ENCODE peak calls at places on chromosome 14, in four cellular contexts. A, Q, N and S are unnamed samples.

GRCh38 chr14:95547626-95548327 is 12.9 kb downstream of the GLRX5 start:
- DNase-seq in A (no peak), Q (no peak), N (peak), S (no peak)

GRCh38 chr14:76550534-76550933 is 174.6 kb downstream of the ESRRB start:
- DNase-seq in A (no peak), Q (no peak), N (no peak), S (no peak)

GRCh38 chr14:45133683-45134050 is 614 bp downstream of the FKBP3 start:
- DNase-seq in A (no peak), Q (no peak), N (peak), S (no peak)

GRCh38 chr14:46691819-46692218 is 40.2 kb upstream of the RPL10L start:
- DNase-seq in A (no peak), Q (no peak), N (no peak), S (no peak)

GRCh38 chr14:52922059-52922458 is 28.8 kb downstream of the FERMT2 start:
- DNase-seq in A (no peak), Q (no peak), N (no peak), S (no peak)

GRCh38 chr14:69685716-69686115 is 74.3 kb downstream of the SUSD6 start:
- DNase-seq in A (peak), Q (no peak), N (peak), S (peak)

GRCh38 chr14:23882884-23883283 is 70.7 kb upstream of the DHRS4 start:
- DNase-seq in A (no peak), Q (no peak), N (no peak), S (no peak)

GRCh38 chr14:76812093-76812421 is 625 bp downstream of the ANGEL1 start:
- DNase-seq in A (no peak), Q (no peak), N (no peak), S (no peak)

GRCh38 chr14:105151131-105151837 is 17.3 kb downstream of the JAG2 start:
- DNase-seq in A (no peak), Q (no peak), N (no peak), S (no peak)

GRCh38 chr14:71165121-71165574 is 257.9 kb downstream of the PCNX1 start:
- DNase-seq in A (no peak), Q (no peak), N (no peak), S (no peak)

GRCh38 chr14:70619708-70620107 is 19.3 kb upstream of the MED6 start:
- DNase-seq in A (no peak), Q (no peak), N (no peak), S (no peak)

GRCh38 chr14:105348945-105349699 is 34.6 kb downstream of the PACS2 start:
- DNase-seq in A (no peak), Q (no peak), N (no peak), S (no peak)

GRCh38 chr14:104926619-104927431 is 2.1 kb downstream of the PLD4 start:
- DNase-seq in A (no peak), Q (no peak), N (no peak), S (no peak)

GRCh38 chr14:47822326-47822725 is 146.9 kb upstream of the MDGA2 start:
- DNase-seq in A (no peak), Q (no peak), N (no peak), S (no peak)

GRCh38 chr14:74299061-74299545 is 3.6 kb downstream of the ABCD4 start:
- DNase-seq in A (peak), Q (peak), N (no peak), S (no peak)

GRCh38 chr14:72061718-72062117 is 129.5 kb downstream of the RGS6 start:
- DNase-seq in A (no peak), Q (no peak), N (no peak), S (no peak)

DNA sequence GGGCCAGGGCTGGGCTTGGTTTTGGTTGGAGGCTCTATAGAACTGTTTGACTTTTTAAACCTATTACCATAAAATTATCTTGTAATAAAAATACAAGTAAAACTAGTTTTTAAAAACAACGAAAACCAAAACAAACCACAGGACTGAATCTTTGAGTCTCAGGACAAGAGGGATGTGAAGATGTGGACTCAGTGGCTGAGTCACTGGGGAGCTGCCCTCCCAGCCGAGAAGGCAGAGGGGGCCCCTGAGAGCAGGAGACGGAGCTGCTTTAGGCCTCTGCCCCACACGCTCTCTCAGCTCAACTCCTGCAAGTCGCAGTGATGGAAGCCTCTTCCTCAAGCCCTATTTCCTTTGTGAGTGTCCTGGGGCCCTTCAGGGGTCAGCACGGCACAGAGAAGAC is 59.0 kb downstream of the CDC42BPB start:
- DNase-seq in A (no peak), Q (no peak), N (peak), S (no peak)
- TF ChIP-seq CTCF in A (no peak), Q (no peak), N (no peak), S (no peak)

GRCh38 chr14:36519431-36520321 is at the start of gene NKX2-1:
- DNase-seq in A (no peak), Q (no peak), N (no peak), S (no peak)
- H3K4me3 ChIP-seq in A (no peak), Q (no peak), N (no peak), S (peak)

DNA sequence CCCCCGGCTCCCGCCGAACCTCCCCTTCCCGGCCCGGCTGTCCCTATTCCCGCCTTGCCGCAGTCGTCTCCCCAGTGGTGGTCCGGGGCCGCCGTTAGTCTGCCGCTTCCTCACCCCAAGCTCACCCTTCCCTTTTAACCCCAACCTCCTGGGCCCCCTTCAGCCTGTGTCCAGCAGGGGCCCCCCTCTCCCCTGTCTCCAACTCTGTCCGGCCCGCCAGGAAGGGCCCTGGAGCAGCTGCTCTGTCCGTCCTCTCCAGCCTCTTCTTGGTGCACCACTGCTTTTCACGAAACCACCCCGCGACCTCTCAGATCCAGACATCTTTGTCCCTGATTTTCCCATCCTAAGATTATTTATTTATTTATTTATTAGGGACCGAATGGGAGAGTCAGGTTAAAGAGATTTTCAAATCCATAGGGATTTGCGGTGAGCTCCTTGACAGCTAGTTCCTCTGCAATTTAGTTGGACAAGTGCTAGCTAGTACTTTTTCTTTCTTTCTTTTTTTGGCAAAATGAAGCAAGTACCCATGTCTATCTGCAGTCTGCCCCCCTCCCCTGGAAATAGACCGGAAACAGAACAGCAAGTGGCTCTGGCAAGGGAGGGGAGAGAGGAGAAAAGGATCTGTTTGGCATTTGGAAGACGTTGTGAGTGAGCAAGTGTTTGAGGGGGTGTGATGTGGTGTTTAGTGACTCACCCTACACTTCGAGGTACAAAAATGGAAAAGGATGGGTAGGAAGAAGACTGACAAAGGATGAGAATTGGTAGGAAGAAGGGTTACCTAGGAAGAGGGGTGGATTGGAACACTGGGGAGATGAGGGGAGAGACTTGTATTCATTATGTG is 632 bp downstream of the UBR7 start:
- DNase-seq in A (no peak), Q (peak), N (peak), S (peak)
- TF ChIP-seq CTCF in A (peak), Q (peak), N (peak), S (no peak)

GRCh38 chr14:49980027-49980426 is 87.1 kb downstream of the ARF6 start:
- DNase-seq in A (no peak), Q (no peak), N (no peak), S (no peak)

GRCh38 chr14:49984419-49984818 is 91.5 kb downstream of the ARF6 start:
- DNase-seq in A (no peak), Q (no peak), N (peak), S (no peak)

GRCh38 chr14:49982082-49982481 is 89.2 kb downstream of the ARF6 start:
- DNase-seq in A (no peak), Q (no peak), N (no peak), S (no peak)

GRCh38 chr14:49986344-49987014 is 93.6 kb downstream of the ARF6 start:
- DNase-seq in A (no peak), Q (no peak), N (no peak), S (no peak)

DNA sequence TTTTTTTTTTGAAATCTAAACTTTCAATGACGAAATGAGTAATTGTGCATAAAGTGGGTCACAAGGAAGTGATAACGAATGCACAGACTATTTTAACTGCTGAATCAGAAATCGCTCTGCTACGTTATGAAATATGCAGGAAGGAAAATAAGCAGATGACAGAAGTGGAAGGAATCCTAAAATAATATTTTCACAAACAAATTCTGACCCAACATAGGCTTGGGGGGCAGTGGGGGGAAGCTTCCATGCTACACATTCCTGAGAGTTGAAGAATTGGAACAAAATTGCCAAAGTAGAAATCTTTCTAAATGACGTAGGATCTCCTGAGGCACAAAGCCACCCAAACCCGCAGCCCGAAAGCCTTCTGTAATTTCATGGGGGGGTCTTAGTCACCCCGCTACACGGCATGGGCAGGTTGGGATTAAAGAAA is 89.7 kb downstream of the ARF6 start:
- DNase-seq in A (peak), Q (peak), N (peak), S (no peak)
- H3K4me3 ChIP-seq in A (no peak), Q (no peak), N (no peak), S (peak)